ENCODE peak calls at places on chromosomes 12 and 14, in eight cellular contexts. A is NCI-H1436 treated with DMSO at 0.1 percent for 48 hours, T is IMR-90, S is fibroblast of pulmonary artery, H is amygdala, K is NCI-H1105, D is HTR-8/SVneo, B is HEK293T. U is an unnamed sample.

GRCh38 chr12:80175307-80175930 is 76.1 kb downstream of the OTOGL start:
- DNase-seq in A (no peak), T (peak), S (no peak), H (no peak), K (no peak), D (no peak), B (no peak), U (no peak)

GRCh38 chr12:125989716-125990115 is 924.5 kb downstream of the AACS start:
- DNase-seq in A (no peak), T (no peak), S (no peak), H (no peak), K (no peak), D (no peak), B (no peak), U (no peak)

GRCh38 chr12:52847335-52848102 is 1.3 kb downstream of the KRT78 start:
- DNase-seq in A (no peak), T (no peak), S (peak), H (no peak), K (no peak), D (no peak), B (no peak), U (no peak)

GRCh38 chr14:94346841-94347240 is 23.7 kb upstream of the SERPINA6 start:
- DNase-seq in A (no peak), T (no peak), S (no peak), H (no peak), K (no peak), D (no peak), B (no peak), U (no peak)

GRCh38 chr14:69528930-69529329 is 44.4 kb downstream of the PLEKHD1 start:
- DNase-seq in A (no peak), T (no peak), S (no peak), H (no peak), K (no peak), D (no peak), B (no peak), U (no peak)

GRCh38 chr12:50239355-50239891 is 43.9 kb downstream of the LIMA1 start:
- DNase-seq in A (no peak), T (no peak), S (no peak), H (no peak), K (no peak), D (no peak), B (no peak), U (no peak)

GRCh38 chr14:95935228-95935822 is 58.7 kb downstream of the TUNAR start:
- DNase-seq in A (no peak), T (peak), S (peak), H (no peak), K (no peak), D (peak), B (peak), U (no peak)

GRCh38 chr14:100588671-100589070 is 1.5 kb upstream of the BEGAIN start:
- DNase-seq in A (no peak), T (no peak), S (no peak), H (no peak), K (no peak), D (no peak), B (no peak), U (no peak)

GRCh38 chr12:101044512-101045074 is 165.4 kb downstream of the SLC5A8 start:
- DNase-seq in A (no peak), T (no peak), S (peak), H (no peak), K (no peak), D (no peak), B (no peak), U (no peak)

GRCh38 chr12:87344699-87345098 is 684.5 kb downstream of the C12orf50 start:
- DNase-seq in A (no peak), T (no peak), S (peak), H (no peak), K (no peak), D (no peak), B (no peak), U (no peak)

GRCh38 chr14:55416866-55417265 is 5.2 kb upstream of the ATG14 start:
- DNase-seq in A (no peak), T (no peak), S (peak), H (no peak), K (no peak), D (no peak), B (peak), U (no peak)

GRCh38 chr14:56878766-56879165 is 68.5 kb upstream of the OTX2 start:
- DNase-seq in A (no peak), T (no peak), S (no peak), H (no peak), K (no peak), D (no peak), B (no peak), U (no peak)

GRCh38 chr14:104552738-104553125 is 26.8 kb upstream of the C14orf180 start:
- DNase-seq in A (no peak), T (no peak), S (no peak), H (no peak), K (no peak), D (no peak), B (no peak), U (peak)

GRCh38 chr12:67671892-67672291 is 23.3 kb downstream of the DYRK2 start:
- DNase-seq in A (no peak), T (no peak), S (no peak), H (no peak), K (no peak), D (no peak), B (no peak), U (no peak)

GRCh38 chr12:96141216-96141944 is 52.8 kb upstream of the ELK3 start:
- DNase-seq in A (no peak), T (peak), S (peak), H (no peak), K (no peak), D (no peak), B (no peak), U (no peak)

GRCh38 chr12:27177716-27178115 is 66.4 kb upstream of the STK38L start:
- DNase-seq in A (no peak), T (peak), S (peak), H (no peak), K (no peak), D (no peak), B (no peak), U (no peak)

GRCh38 chr12:7180685-7181084 is 8.8 kb upstream of the PEX5 start:
- DNase-seq in A (no peak), T (peak), S (no peak), H (no peak), K (no peak), D (no peak), B (no peak), U (no peak)

GRCh38 chr12:123151679-123152454 is 977 bp upstream of the PITPNM2 start:
- DNase-seq in A (no peak), T (no peak), S (no peak), H (no peak), K (no peak), D (no peak), B (no peak), U (no peak)

GRCh38 chr14:60482743-60483142 is 3.1 kb downstream of the C14orf39 start:
- DNase-seq in A (no peak), T (peak), S (no peak), H (no peak), K (no peak), D (no peak), B (no peak), U (no peak)

GRCh38 chr14:23831591-23831990 is 122.0 kb upstream of the DHRS4 start:
- DNase-seq in A (no peak), T (no peak), S (no peak), H (no peak), K (no peak), D (no peak), B (no peak), U (no peak)

GRCh38 chr14:61343471-61343870 is 22.1 kb downstream of the PRKCH start:
- DNase-seq in A (no peak), T (no peak), S (peak), H (no peak), K (no peak), D (no peak), B (no peak), U (no peak)

GRCh38 chr12:58923781-58924180 is 3.5 kb upstream of the LRIG3 start:
- DNase-seq in A (no peak), T (no peak), S (no peak), H (no peak), K (no peak), D (no peak), B (no peak), U (no peak)

GRCh38 chr12:4745249-4745648 is 25.0 kb downstream of the GALNT8 start:
- DNase-seq in A (no peak), T (no peak), S (no peak), H (no peak), K (no peak), D (no peak), B (no peak), U (no peak)

GRCh38 chr12:30877110-30877875 is 49.3 kb upstream of the TSPAN11 start:
- DNase-seq in A (no peak), T (no peak), S (no peak), H (no peak), K (peak), D (no peak), B (no peak), U (no peak)

U was measured in posterior vena cava.